ENCODE peak calls at places on chromosomes 6 and 20, in seven cellular contexts. J, Y, H, K, G, L and Q are unnamed samples.

GRCh38 chr6:112931835-112932234 is 584.7 kb downstream of the RFPL4B start:
- DNase-seq in K (no peak), J (no peak), L (no peak), H (no peak), G (peak; percentile 12), Y (no peak), Q (no peak)

GRCh38 chr6:148457137-148457842 is 114.7 kb downstream of the SASH1 start:
- DNase-seq in Y (no peak), K (no peak), J (no peak), H (no peak), L (no peak), G (no peak), Q (no peak)

GRCh38 chr20:23161244-23161875 is 75.2 kb upstream of the CD93 start:
- DNase-seq in Y (no peak), J (no peak), G (no peak), L (no peak), H (peak; percentile 46), K (no peak), Q (no peak)

GRCh38 chr20:23146857-23147256 is 60.7 kb upstream of the CD93 start:
- DNase-seq in Y (no peak), G (no peak), H (no peak), L (no peak), K (no peak), J (no peak), Q (no peak)

GRCh38 chr6:161437851-161438250 is 164.0 kb upstream of the AGPAT4 start:
- DNase-seq in L (no peak), J (no peak), H (no peak), G (no peak), Y (no peak), K (no peak), Q (no peak)

GRCh38 chr20:50048420-50049166 is 64.4 kb downstream of the UBE2V1 start:
- DNase-seq in K (no peak), H (no peak), Y (no peak), G (no peak), J (no peak), L (no peak), Q (peak; percentile 79)

GRCh38 chr6:163318071-163318786 is 96.3 kb upstream of the QKI start:
- DNase-seq in Y (no peak), J (no peak), G (no peak), K (no peak), L (no peak), H (no peak), Q (no peak)

GRCh38 chr20:41998539-41999341 is 380.6 kb upstream of the CHD6 start:
- DNase-seq in Y (no peak), G (no peak), K (no peak), L (no peak), H (no peak), J (no peak), Q (peak; percentile 48)

GRCh38 chr20:31815408-31816188 is 3.6 kb upstream of the MYLK2 start:
- DNase-seq in G (peak; percentile 28), L (no peak), Y (no peak), K (peak; percentile 57), J (no peak), H (no peak), Q (no peak)

GRCh38 chr6:30988209-30988825 is 4.8 kb downstream of the MUC21 start:
- DNase-seq in Y (no peak), J (no peak), L (no peak), G (no peak), H (no peak), K (no peak), Q (no peak)

GRCh38 chr6:138204792-138205384 is 13.4 kb downstream of the PBOV1 start:
- DNase-seq in K (no peak), H (no peak), Y (no peak), G (no peak), J (no peak), L (no peak), Q (no peak)

GRCh38 chr6:26059901-26060300 is 27.3 kb upstream of the HFE start:
- DNase-seq in L (no peak), H (no peak), G (no peak), K (no peak), J (no peak), Y (no peak), Q (no peak)

GRCh38 chr6:34981951-34982350 is 92.9 kb downstream of the ANKS1A start:
- DNase-seq in G (peak; percentile 29), L (no peak), Y (no peak), J (no peak), H (no peak), K (no peak), Q (no peak)

GRCh38 chr6:80210618-80211017 is 104.1 kb downstream of the BCKDHB start:
- DNase-seq in H (no peak), Y (no peak), J (no peak), K (peak; percentile 66), G (peak; percentile 33), L (no peak), Q (no peak)

GRCh38 chr20:3461191-3461874 is 9.5 kb upstream of the ATRN start:
- DNase-seq in J (no peak), K (peak; percentile 45), Y (no peak), G (peak; percentile 26), H (no peak), L (no peak), Q (no peak)

GRCh38 chr6:88472731-88473130 is 306.6 kb upstream of the CNR1 start:
- DNase-seq in K (peak; percentile 8), H (no peak), G (no peak), L (no peak), Y (no peak), J (no peak), Q (no peak)

GRCh38 chr6:34285571-34285970 is 36.8 kb upstream of the SMIM29 start:
- DNase-seq in L (no peak), K (no peak), G (no peak), H (no peak), Y (no peak), J (no peak), Q (no peak)

GRCh38 chr6:63817492-63818050 is 182.0 kb downstream of the PHF3 start:
- DNase-seq in Y (no peak), H (no peak), G (no peak), J (no peak), L (no peak), K (no peak), Q (no peak)

DNA sequence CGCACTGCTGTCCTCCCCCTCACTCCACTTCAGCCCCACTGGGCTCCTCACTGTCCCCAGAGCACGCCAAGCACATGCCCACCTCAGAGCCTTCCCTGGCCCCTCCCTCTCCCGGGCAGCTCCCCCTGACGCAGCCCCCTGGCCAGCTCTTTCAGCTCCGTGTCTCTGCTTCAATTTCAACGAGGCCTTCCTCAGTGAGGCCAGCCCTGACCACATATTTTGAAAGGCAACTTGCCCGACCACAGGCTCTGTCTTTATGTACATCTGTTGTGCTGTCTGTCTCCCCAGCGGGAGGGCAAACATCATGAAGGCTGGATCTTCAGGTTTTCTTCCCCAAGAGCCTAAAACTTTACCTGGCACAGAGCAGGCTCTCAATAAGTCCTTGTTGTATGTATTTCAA is 44.6 kb downstream of the JPH2 start:
- DNase-seq in J (no peak), H (no peak), L (no peak), K (no peak), G (peak; percentile 7), Y (no peak), Q (no peak)
- H3K4me1 ChIP-seq in J (no peaks in the 10 kb centered on the region), H (no peaks in the 10 kb centered on the region), L (no peaks in the 10 kb centered on the region), K (peaks cover 4% of the 10 kb centered on the region), G (no peaks in the 10 kb centered on the region), Y (peaks cover 2% of the 10 kb centered on the region), Q (peaks cover 5% of the 10 kb centered on the region)

GRCh38 chr20:47281376-47281775 is 75.1 kb downstream of the ZMYND8 start:
- DNase-seq in L (no peak), G (no peak), J (no peak), K (no peak), Y (no peak), H (no peak), Q (no peak)

GRCh38 chr20:47280228-47280627 is 76.3 kb downstream of the ZMYND8 start:
- DNase-seq in K (no peak), Y (no peak), L (no peak), H (no peak), J (no peak), G (no peak), Q (no peak)

GRCh38 chr20:47280668-47281067 is 75.8 kb downstream of the ZMYND8 start:
- DNase-seq in L (no peak), H (no peak), K (no peak), J (no peak), Y (no peak), G (no peak), Q (no peak)

GRCh38 chr20:47276856-47277541 is 79.5 kb downstream of the ZMYND8 start:
- DNase-seq in G (peak; percentile 73), Y (peak; percentile 36), K (no peak), J (no peak), H (peak; percentile 88), L (peak; percentile 65), Q (peak; percentile 91)

GRCh38 chr20:47278907-47279348 is 77.6 kb downstream of the ZMYND8 start:
- DNase-seq in G (no peak), J (no peak), L (peak; percentile 81), K (no peak), H (no peak), Y (no peak), Q (no peak)
- H3K27ac ChIP-seq in G (no peak overlapping the region), J (peak overlapping the region; percentile 84), L (peak overlapping the region; percentile 47), K (peak overlapping the region; percentile 61), H (no peak overlapping the region), Y (no peak overlapping the region), Q (no peak overlapping the region)

DNA sequence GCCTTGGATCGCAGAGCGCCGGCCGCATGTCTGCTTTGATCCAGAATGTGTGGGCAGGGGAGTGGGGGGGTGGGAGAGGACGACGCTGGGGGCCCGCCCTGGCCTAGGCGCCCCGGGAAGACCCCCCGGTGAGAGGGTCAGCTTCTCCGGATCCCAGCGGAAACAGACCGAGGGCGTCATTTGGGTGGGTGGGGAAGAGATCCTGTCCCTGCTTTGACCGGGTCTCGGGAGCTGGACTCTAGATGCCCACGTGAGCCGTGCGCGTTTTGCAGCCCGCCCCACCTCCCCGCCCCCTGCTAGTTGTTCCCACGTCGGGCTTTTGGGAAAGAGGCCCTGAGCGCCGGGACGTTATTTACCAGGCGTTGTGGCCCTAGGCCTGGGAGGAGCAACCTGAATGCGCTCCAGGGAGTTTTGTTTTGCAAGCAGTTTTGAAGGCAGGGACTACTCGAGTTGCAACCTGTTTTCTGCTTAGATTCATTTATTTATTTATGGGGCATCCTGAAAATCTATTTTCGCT is 1.5 kb downstream of the DSP start:
- DNase-seq in L (peak; percentile 82), J (peak; percentile 71), G (no peak), Y (no peak), H (peak; percentile 83), K (peak; percentile 86), Q (peak; percentile 59)
- H3K4me3 ChIP-seq in L (peak overlapping the region; percentile 70), J (peak overlapping the region; percentile 66), G (peak overlapping the region; percentile 38), Y (peak overlapping the region; percentile 56), H (peak overlapping the region; percentile 75), K (peak overlapping the region; percentile 83), Q (peak overlapping the region; percentile 70)

GRCh38 chr20:35085477-35086225 is 7.0 kb downstream of the TRPC4AP start:
- DNase-seq in G (no peak), H (no peak), L (no peak), Y (no peak), J (no peak), K (no peak), Q (no peak)

GRCh38 chr20:35084998-35085397 is 7.6 kb downstream of the TRPC4AP start:
- DNase-seq in H (no peak), L (no peak), K (no peak), J (no peak), Y (no peak), G (no peak), Q (no peak)

GRCh38 chr20:35091808-35092523 is 641 bp downstream of the TRPC4AP start:
- DNase-seq in K (no peak), H (peak; percentile 90), L (peak; percentile 67), G (peak; percentile 21), J (no peak), Y (no peak), Q (no peak)

GRCh38 chr20:35087355-35087754 is 5.3 kb downstream of the TRPC4AP start:
- DNase-seq in H (no peak), G (no peak), K (no peak), Y (no peak), J (no peak), L (no peak), Q (no peak)

GRCh38 chr20:35088231-35088794 is 4.3 kb downstream of the TRPC4AP start:
- DNase-seq in J (no peak), K (no peak), G (no peak), Y (no peak), H (no peak), L (no peak), Q (no peak)
- H3K4me1 ChIP-seq in J (peaks cover 13% of the 10 kb centered on the region), K (peaks cover 22% of the 10 kb centered on the region), G (peaks cover 8% of the 10 kb centered on the region), Y (peaks cover 52% of the 10 kb centered on the region), H (peaks cover 6% of the 10 kb centered on the region), L (peaks cover 29% of the 10 kb centered on the region), Q (peaks cover 4% of the 10 kb centered on the region)